ENCODE peak calls at places on chromosomes 7 and 10, in ten cellular contexts. C is stimulated activated naive CD8-positive, alpha-beta T cell treated with anti-CD3 and anti-CD28 coated beads, Interleukin-15, amount 100 ng/mL, for 72 hours; I is posterior cingulate gyrus; H is AG04450; Q is chondrocyte; T is stimulated activated CD4-positive, alpha-beta T cell treated with anti-CD3 and anti-CD28 coated beads, Interleukin-2, amount 100 ng/mL, for 24 hours; P is naive thymus-derived CD8-positive, alpha-beta T cell; J is stimulated activated CD8-positive, alpha-beta memory T cell treated with anti-CD3 and anti-CD28 coated beads, Interleukin-4, amount 100 ng/mL, for 4 hours; L is activated naive CD8-positive, alpha-beta T cell treated with anti-CD3 and anti-CD28 coated beads, Interleukin-2, amount 10 ng/mL, durations not matched to agents 7 days and 5 days; W is coronary artery. S is an unnamed sample.

GRCh38 chr10:71912431-71912830 is 51.8 kb upstream of the CHST3 start:
- DNase-seq in C (no peak), I (no peak), H (no peak), Q (no peak), T (no peak), P (no peak), J (no peak), L (no peak), W (no peak), S (no peak)

GRCh38 chr7:35253680-35254495 is at the start of gene TBX20:
- DNase-seq in C (peak), I (no peak), H (no peak), Q (no peak), T (no peak), P (no peak), J (no peak), L (peak), W (no peak), S (no peak)

GRCh38 chr10:77531441-77532001 is 106.1 kb downstream of the KCNMA1 start:
- DNase-seq in C (no peak), I (peak), H (peak), Q (no peak), T (no peak), P (no peak), J (no peak), L (no peak), W (peak), S (peak)

GRCh38 chr10:58662314-58662713 is 149.6 kb downstream of the BICC1 start:
- DNase-seq in C (no peak), I (no peak), H (peak), Q (no peak), T (no peak), P (no peak), J (no peak), L (no peak), W (no peak), S (no peak)

GRCh38 chr7:30157217-30157616 is 22.4 kb downstream of the MTURN start:
- DNase-seq in C (no peak), I (no peak), H (no peak), Q (no peak), T (no peak), P (peak), J (no peak), L (peak), W (no peak), S (no peak)

GRCh38 chr7:112129655-112130323 is 76.4 kb downstream of the DOCK4 start:
- DNase-seq in C (no peak), I (no peak), H (no peak), Q (no peak), T (no peak), P (no peak), J (no peak), L (no peak), W (no peak), S (no peak)

GRCh38 chr7:70937424-70937823 is 194.5 kb upstream of the GALNT17 start:
- DNase-seq in C (no peak), I (no peak), H (no peak), Q (no peak), T (no peak), P (no peak), J (no peak), L (no peak), W (peak), S (no peak)

GRCh38 chr7:25928549-25929330 is 223.3 kb upstream of the NFE2L3 start:
- DNase-seq in C (no peak), I (no peak), H (no peak), Q (no peak), T (no peak), P (no peak), J (no peak), L (no peak), W (no peak), S (no peak)

GRCh38 chr7:66205736-66206080 is 574 bp downstream of the TPST1 start:
- DNase-seq in C (peak), I (no peak), H (no peak), Q (no peak), T (no peak), P (peak), J (no peak), L (no peak), W (no peak), S (no peak)

GRCh38 chr10:126919426-126919825 is 14.2 kb downstream of the DOCK1 start:
- DNase-seq in C (no peak), I (no peak), H (no peak), Q (peak), T (no peak), P (no peak), J (no peak), L (no peak), W (no peak), S (no peak)

GRCh38 chr10:43202657-43203490 is 64.0 kb downstream of the RASGEF1A start:
- DNase-seq in C (peak), I (no peak), H (no peak), Q (peak), T (peak), P (peak), J (peak), L (peak), W (peak), S (no peak)

GRCh38 chr10:30352377-30352776 is 3.3 kb upstream of the MTPAP start:
- DNase-seq in C (no peak), I (no peak), H (no peak), Q (no peak), T (no peak), P (no peak), J (no peak), L (no peak), W (no peak), S (no peak)

GRCh38 chr7:116236020-116236630 is 25.8 kb downstream of the TES start:
- DNase-seq in C (no peak), I (peak), H (no peak), Q (no peak), T (peak), P (peak), J (no peak), L (no peak), W (no peak), S (no peak)

GRCh38 chr10:93542358-93542791 is 24.1 kb upstream of the FFAR4 start:
- DNase-seq in C (no peak), I (no peak), H (no peak), Q (no peak), T (no peak), P (no peak), J (no peak), L (no peak), W (no peak), S (no peak)

GRCh38 chr7:100053201-100053600 is 3.6 kb downstream of the ZSCAN21 start:
- DNase-seq in C (peak), I (peak), H (peak), Q (no peak), T (no peak), P (peak), J (no peak), L (no peak), W (no peak), S (no peak)

GRCh38 chr7:120280743-120281142 is 7.8 kb downstream of the KCND2 start:
- DNase-seq in C (no peak), I (no peak), H (no peak), Q (no peak), T (no peak), P (no peak), J (no peak), L (no peak), W (no peak), S (no peak)